ENCODE peak calls at places on chromosomes 16 and 17, in ten cellular contexts. D, R, T, J, Z, E, V, W, B and S are unnamed samples.

GRCh38 chr16:4936181-4936990 is 562 bp downstream of the PPL start:
- DNase-seq in Z (peak), B (no peak), J (no peak), W (no peak), E (peak), R (peak), D (no peak), V (no peak), T (no peak), S (no peak)

GRCh38 chr16:79482011-79482410 is 118.5 kb downstream of the MAF start:
- DNase-seq in E (no peak), V (no peak), W (no peak), D (no peak), Z (no peak), R (no peak), T (no peak), J (no peak), B (no peak), S (no peak)

GRCh38 chr17:35423761-35424160 is 8.5 kb downstream of the SLFN12 start:
- DNase-seq in T (no peak), E (no peak), J (peak), R (no peak), D (no peak), V (no peak), B (no peak), Z (no peak), W (peak), S (no peak)

GRCh38 chr17:29143894-29144293 is 36.3 kb downstream of the MYO18A start:
- DNase-seq in W (no peak), R (no peak), J (peak), T (no peak), Z (no peak), B (no peak), V (no peak), D (no peak), E (peak), S (no peak)

GRCh38 chr16:50696575-50697420 is 3.4 kb downstream of the NOD2 start:
- DNase-seq in E (no peak), W (peak), T (peak), R (peak), D (peak), B (no peak), Z (peak), V (peak), J (peak), S (no peak)

GRCh38 chr16:84618428-84619102 is 687 bp upstream of the COTL1 start:
- DNase-seq in Z (peak), R (peak), E (peak), W (peak), B (peak), D (no peak), T (no peak), V (no peak), J (peak), S (no peak)

GRCh38 chr17:73589096-73589980 is 54.9 kb downstream of the SDK2 start:
- DNase-seq in E (peak), W (peak), J (no peak), R (no peak), B (no peak), Z (no peak), V (no peak), D (no peak), T (no peak), S (no peak)

GRCh38 chr17:48909796-48910195 is 1.6 kb downstream of the UBE2Z start:
- DNase-seq in B (no peak), R (no peak), W (peak), Z (no peak), E (no peak), J (peak), D (no peak), T (no peak), V (no peak), S (no peak)

GRCh38 chr17:73191443-73192218 is 1.2 kb upstream of the COG1 start:
- DNase-seq in Z (peak), J (peak), R (peak), T (peak), B (peak), D (no peak), V (peak), E (peak), W (peak), S (peak)

GRCh38 chr17:36085710-36086268 is 4.2 kb downstream of the CCL3 start:
- DNase-seq in V (no peak), W (peak), Z (no peak), R (no peak), T (no peak), J (no peak), D (no peak), B (no peak), E (no peak), S (peak)

GRCh38 chr17:2243953-2244352 is 59.6 kb downstream of the SMG6 start:
- DNase-seq in V (no peak), T (no peak), D (no peak), E (no peak), J (peak), B (no peak), Z (no peak), W (no peak), R (no peak), S (no peak)

GRCh38 chr16:85571813-85572619 is 41.1 kb upstream of the GSE1 start:
- DNase-seq in B (no peak), T (no peak), R (no peak), Z (no peak), V (no peak), J (no peak), D (no peak), E (no peak), W (no peak), S (peak)

DNA sequence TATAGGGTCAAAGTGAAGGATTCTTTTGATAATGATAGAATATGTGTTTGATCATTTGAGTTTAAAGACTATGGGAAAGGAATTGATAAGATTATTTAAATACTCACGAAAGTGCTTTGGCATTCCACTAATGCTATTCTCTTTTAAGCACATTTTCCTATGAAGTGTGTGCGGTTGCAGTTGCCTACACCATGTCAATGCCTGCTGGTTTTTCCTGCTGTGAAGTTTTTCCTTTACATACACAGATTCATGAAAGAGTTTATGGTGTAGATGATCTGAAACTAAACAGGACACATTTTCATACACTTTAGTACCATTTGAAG is 78.7 kb downstream of the VMP1 start:
- DNase-seq in J (no peak), D (no peak), E (no peak), B (no peak), R (no peak), V (no peak), W (no peak), T (no peak), Z (no peak), S (no peak)
- H3K4me3 ChIP-seq in J (no peak), D (peak), E (no peak), B (no peak), R (no peak), V (peak), W (no peak), T (peak), Z (no peak), S (no peak)

GRCh38 chr16:30335598-30336474 is 19.3 kb downstream of the CD2BP2 start:
- DNase-seq in J (no peak), B (no peak), W (peak), D (no peak), Z (peak), V (no peak), R (no peak), E (no peak), T (no peak), S (no peak)
- H3K4me3 ChIP-seq in J (peak), B (peak), W (peak), D (peak), Z (peak), V (peak), R (peak), E (peak), T (peak), S (peak)

GRCh38 chr16:2902337-2903130 is 9.2 kb upstream of the FLYWCH1 start:
- DNase-seq in D (no peak), R (no peak), T (no peak), E (no peak), B (no peak), W (no peak), Z (no peak), V (no peak), J (no peak), S (no peak)
- H3K4me3 ChIP-seq in D (no peak), R (no peak), T (no peak), E (no peak), B (no peak), W (no peak), Z (no peak), V (no peak), J (no peak), S (no peak)

DNA sequence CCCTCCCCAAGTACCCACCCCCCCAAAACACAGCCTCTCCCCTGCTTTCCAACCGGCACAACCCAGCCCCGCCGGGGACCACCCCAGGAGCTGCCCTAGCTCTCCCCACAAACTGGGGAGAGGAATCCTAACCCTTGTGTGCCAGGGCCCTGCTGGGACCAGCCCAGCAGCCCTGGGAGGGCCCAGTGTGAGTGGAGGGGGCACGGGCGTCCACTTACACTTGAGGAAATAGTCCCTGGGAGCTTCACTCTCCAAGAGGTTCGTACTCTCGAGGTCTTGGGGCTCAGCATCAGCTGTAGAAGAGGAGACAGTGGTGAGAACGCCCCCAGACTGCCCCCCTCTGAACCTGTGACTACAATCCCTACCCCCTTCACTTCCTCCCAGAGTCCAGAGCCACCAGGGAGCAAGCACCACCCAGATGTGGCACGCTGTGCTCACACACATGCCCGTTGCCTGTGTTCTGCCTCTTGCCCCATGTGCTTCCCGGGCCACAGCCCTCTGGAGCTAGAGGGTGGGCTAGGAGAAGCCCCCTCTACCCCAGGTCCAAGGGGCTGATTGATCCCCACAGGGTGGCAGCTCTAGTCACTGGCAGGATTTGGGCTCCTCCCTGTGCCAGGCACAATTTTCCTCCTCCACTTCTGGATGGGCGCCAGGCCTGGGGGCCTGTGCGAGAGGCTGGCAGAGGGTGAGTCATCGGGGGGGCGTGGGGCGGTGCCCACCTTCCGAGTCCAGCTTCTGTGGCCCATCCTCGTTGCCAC is 3.0 kb downstream of the TRIM47 start:
- DNase-seq in R (no peak), Z (no peak), W (no peak), B (no peak), V (no peak), J (no peak), E (no peak), T (no peak), D (no peak), S (no peak)
- H3K4me3 ChIP-seq in R (no peak), Z (no peak), W (no peak), B (no peak), V (peak), J (no peak), E (no peak), T (no peak), D (peak), S (peak)

DNA sequence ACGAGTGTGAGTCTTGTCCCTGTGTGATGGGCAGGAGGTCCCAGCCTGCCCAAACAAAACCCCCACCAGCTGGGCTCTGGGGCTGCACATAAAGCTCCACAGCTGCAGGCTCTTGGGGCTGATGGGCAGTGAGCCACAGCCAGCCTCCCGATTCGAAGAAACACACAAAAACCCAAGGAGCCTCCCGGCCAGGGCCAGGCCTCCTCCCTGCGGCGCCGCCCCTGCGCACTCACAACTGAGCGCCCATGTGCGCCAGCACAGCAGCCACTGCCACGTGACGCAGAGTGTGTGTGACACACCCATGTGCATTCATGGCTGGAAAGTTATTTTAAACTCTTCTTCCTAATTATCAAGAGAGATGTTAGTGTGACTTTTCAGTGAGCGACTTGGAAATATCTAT is 30.6 kb upstream of the FAAP100 start:
- DNase-seq in Z (no peak), J (no peak), D (no peak), B (no peak), T (no peak), W (no peak), E (no peak), R (no peak), V (no peak), S (no peak)
- H3K4me3 ChIP-seq in Z (no peak), J (no peak), D (no peak), B (no peak), T (no peak), W (no peak), E (no peak), R (no peak), V (no peak), S (no peak)

DNA sequence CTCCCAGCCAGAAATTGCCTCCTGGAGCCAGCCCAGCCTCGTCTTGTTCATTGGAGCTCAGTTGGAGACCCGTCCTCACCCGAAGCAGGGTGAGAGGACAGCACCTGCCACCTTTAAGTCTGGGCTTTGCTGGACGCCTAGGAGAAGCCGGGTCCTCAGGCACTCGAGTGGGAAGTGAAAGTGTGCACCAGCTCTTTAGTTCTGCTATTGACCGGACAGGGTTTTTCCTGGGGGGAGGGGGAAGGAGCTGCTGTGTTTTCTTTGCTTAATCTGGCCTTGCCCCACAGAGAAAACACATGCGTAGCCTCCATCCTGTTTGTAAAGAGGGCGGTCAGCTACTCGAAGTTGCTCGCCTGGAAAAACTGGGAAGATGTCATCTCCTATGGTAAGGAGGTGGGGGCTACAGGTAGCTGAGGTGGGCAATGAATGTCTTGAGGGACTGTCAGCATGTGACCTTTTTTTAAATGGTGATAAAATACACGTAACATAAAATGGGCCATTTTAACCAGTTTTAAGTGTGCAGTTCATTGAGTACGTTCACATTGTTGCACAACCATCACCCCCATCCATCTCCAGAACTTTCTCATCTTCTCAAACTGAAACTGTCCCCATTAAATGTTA is 34.4 kb downstream of the CMIP start:
- DNase-seq in D (no peak), T (no peak), W (no peak), V (peak), Z (no peak), B (no peak), R (no peak), J (peak), E (no peak), S (no peak)
- H3K4me3 ChIP-seq in D (no peak), T (no peak), W (no peak), V (peak), Z (no peak), B (no peak), R (no peak), J (no peak), E (no peak), S (no peak)

GRCh38 chr17:69424287-69425041 is 10.0 kb downstream of the MAP2K6 start:
- DNase-seq in Z (no peak), B (no peak), T (no peak), J (no peak), W (peak), R (no peak), D (no peak), E (no peak), V (no peak), S (no peak)
- H3K4me3 ChIP-seq in Z (no peak), B (no peak), T (no peak), J (no peak), W (no peak), R (no peak), D (no peak), E (no peak), V (no peak), S (no peak)

GRCh38 chr16:179431-179830 is 828 bp upstream of the HBQ1 start:
- DNase-seq in D (no peak), J (no peak), R (no peak), W (no peak), B (no peak), V (no peak), T (no peak), E (no peak), Z (no peak), S (no peak)
- H3K4me3 ChIP-seq in D (no peak), J (no peak), R (no peak), W (no peak), B (no peak), V (no peak), T (no peak), E (no peak), Z (no peak), S (no peak)